ENCODE peak calls at places on chromosomes 2 and 18, in four cellular contexts. R, Y, I and O are unnamed samples.

GRCh38 chr18:23758281-23758680 is 69.0 kb downstream of the LAMA3 start:
- DNase-seq in R (no peak), Y (no peak), I (no peak), O (no peak)

GRCh38 chr18:50748243-50749229 is 71.3 kb downstream of the MRO start:
- DNase-seq in R (no peak), Y (no peak), I (no peak), O (no peak)

GRCh38 chr2:180077295-180077906 is 70.3 kb upstream of the CWC22 start:
- DNase-seq in Y (no peak), I (no peak), R (no peak), O (no peak)

GRCh38 chr2:11215407-11215806 is 60.1 kb downstream of the SLC66A3 start:
- DNase-seq in I (no peak), Y (no peak), R (no peak), O (no peak)

GRCh38 chr18:32049393-32050161 is 31.0 kb downstream of the RNF125 start:
- DNase-seq in R (no peak), I (no peak), Y (no peak), O (peak; percentile 13)

GRCh38 chr2:106339156-106339555 is 129.1 kb downstream of the RGPD3 start:
- DNase-seq in R (no peak), I (no peak), Y (no peak), O (no peak)

GRCh38 chr2:56448403-56448998 is 264.7 kb downstream of the CCDC85A start:
- DNase-seq in Y (no peak), I (no peak), R (no peak), O (no peak)

GRCh38 chr2:229003256-229003655 is 267.8 kb downstream of the PID1 start:
- DNase-seq in Y (no peak), I (no peak), R (no peak), O (no peak)

GRCh38 chr18:71485578-71485977 is 1058.6 kb downstream of the CBLN2 start:
- DNase-seq in Y (no peak), I (no peak), R (no peak), O (no peak)

GRCh38 chr2:207754498-207755383 is 15.0 kb downstream of the FZD5 start:
- DNase-seq in R (no peak), Y (no peak), I (no peak), O (no peak)

GRCh38 chr2:109554758-109555157 is 59.0 kb downstream of the SEPTIN10 start:
- DNase-seq in I (no peak), R (no peak), Y (no peak), O (no peak)

GRCh38 chr2:213167559-213167958 is 16.1 kb upstream of the IKZF2 start:
- DNase-seq in R (no peak), Y (no peak), I (no peak), O (no peak)

GRCh38 chr2:239143858-239144712 is 256.7 kb downstream of the HDAC4 start:
- DNase-seq in I (peak; percentile 33), Y (no peak), R (no peak), O (peak; percentile 16)

GRCh38 chr2:125330133-125330532 is 1305.0 kb downstream of the CNTNAP5 start:
- DNase-seq in Y (no peak), I (no peak), R (no peak), O (no peak)

GRCh38 chr2:207849443-207849842 is 79.7 kb upstream of the FZD5 start:
- DNase-seq in R (no peak), Y (no peak), I (no peak), O (no peak)

GRCh38 chr2:46268196-46268595 is 29.0 kb upstream of the EPAS1 start:
- DNase-seq in I (no peak), R (no peak), Y (no peak), O (no peak)

GRCh38 chr2:161946489-161947107 is 127.4 kb downstream of the DPP4 start:
- DNase-seq in I (no peak), Y (no peak), R (no peak), O (no peak)

GRCh38 chr2:98478861-98479770 is 34.5 kb downstream of the INPP4A start:
- DNase-seq in I (no peak), R (no peak), Y (no peak), O (no peak)

GRCh38 chr2:235030936-235031335 is 79.1 kb downstream of the SH3BP4 start:
- DNase-seq in I (no peak), R (no peak), Y (no peak), O (no peak)

GRCh38 chr2:151049746-151050145 is 211.9 kb downstream of the RBM43 start:
- DNase-seq in Y (no peak), I (no peak), R (no peak), O (no peak)

DNA sequence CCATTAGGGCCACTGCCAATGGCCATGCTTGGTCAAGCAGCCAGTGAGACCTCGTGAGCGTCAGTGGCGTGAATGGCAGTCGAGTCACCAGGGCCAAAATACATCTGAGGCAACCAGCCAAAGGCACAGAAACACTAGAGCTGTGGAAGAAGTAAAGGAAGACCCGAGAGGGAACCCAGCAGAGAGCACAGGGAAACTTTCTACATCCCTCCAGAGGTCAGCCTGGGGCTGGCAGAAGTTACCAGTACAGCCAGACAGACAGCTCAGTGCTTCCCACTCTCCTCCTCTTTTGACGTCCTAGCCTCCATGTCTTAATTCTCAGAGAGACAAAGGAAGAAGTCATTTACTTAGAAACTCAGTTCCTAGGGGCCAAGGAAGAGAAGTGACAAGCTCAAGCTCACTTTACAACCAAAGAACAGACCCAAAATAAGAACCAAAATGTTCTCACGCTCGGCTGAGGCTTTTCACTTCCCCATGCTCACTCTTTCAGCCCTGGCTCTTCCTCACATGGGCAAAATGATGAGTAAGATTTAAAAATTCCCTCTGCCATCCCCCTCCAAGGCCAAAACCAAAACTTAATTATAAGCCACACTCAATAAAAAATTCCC is 8.7 kb downstream of the CYRIA start:
- DNase-seq in Y (no peak), R (no peak), I (no peak), O (peak; percentile 87)
- H3K4me3 ChIP-seq in Y (no peak overlapping the region), R (no peak overlapping the region), I (no peak overlapping the region), O (no peak overlapping the region)

DNA sequence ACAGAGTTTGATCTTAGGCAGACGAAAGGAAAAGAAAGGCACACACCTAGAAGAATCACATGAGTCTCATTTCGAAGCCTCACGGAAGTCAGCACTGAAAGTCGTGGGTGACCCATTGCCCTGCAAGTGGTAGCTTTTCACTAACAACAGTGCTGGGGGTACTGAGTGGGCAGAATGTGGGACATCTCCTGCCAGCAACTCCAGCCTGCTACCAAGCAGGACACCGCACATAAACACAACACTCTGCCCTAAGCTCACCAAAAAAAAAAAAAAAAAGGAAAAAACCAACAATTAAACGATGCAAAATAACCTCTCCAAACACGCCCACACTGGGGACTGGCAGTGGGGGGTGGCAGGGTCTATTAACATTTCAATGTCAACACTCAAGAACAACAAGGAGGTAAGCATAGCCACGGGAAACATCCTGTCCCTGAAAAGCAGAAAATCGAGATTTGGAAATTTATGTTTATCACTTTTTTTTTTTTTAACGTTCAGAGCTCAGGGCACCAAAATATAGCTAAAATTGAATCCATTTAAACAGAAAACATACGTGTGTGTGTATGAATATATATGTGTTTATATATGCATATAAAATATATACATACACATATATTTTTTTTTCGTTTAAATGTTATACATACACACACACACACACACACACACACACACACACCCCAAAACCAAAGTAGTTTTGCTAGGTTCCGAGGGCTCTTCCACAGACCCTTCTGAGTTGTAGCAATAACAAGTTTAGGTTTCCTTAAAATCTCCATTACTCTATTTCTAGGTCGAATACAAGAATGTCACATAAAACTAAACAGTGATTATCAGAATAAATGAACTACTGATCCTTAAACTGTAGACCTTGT is 2.1 kb downstream of the INO80D start:
- DNase-seq in Y (no peak), I (no peak), R (no peak), O (peak; percentile 46)
- H3K4me1 ChIP-seq in Y (no peaks in the 10 kb centered on the region), I (peaks cover 17% of the 10 kb centered on the region), R (peaks cover 24% of the 10 kb centered on the region), O (peaks cover 13% of the 10 kb centered on the region)

GRCh38 chr2:42725657-42726056 is 38.3 kb downstream of the OXER1 start:
- DNase-seq in R (no peak), I (no peak), Y (no peak), O (no peak)

GRCh38 chr2:42721898-42722297 is 42.0 kb downstream of the OXER1 start:
- DNase-seq in I (peak; percentile 22), R (no peak), Y (no peak), O (no peak)

GRCh38 chr2:42726680-42727079 is 37.3 kb downstream of the OXER1 start:
- DNase-seq in R (no peak), I (no peak), Y (no peak), O (no peak)

GRCh38 chr2:42723465-42723864 is 40.5 kb downstream of the OXER1 start:
- DNase-seq in I (no peak), R (no peak), Y (no peak), O (no peak)

DNA sequence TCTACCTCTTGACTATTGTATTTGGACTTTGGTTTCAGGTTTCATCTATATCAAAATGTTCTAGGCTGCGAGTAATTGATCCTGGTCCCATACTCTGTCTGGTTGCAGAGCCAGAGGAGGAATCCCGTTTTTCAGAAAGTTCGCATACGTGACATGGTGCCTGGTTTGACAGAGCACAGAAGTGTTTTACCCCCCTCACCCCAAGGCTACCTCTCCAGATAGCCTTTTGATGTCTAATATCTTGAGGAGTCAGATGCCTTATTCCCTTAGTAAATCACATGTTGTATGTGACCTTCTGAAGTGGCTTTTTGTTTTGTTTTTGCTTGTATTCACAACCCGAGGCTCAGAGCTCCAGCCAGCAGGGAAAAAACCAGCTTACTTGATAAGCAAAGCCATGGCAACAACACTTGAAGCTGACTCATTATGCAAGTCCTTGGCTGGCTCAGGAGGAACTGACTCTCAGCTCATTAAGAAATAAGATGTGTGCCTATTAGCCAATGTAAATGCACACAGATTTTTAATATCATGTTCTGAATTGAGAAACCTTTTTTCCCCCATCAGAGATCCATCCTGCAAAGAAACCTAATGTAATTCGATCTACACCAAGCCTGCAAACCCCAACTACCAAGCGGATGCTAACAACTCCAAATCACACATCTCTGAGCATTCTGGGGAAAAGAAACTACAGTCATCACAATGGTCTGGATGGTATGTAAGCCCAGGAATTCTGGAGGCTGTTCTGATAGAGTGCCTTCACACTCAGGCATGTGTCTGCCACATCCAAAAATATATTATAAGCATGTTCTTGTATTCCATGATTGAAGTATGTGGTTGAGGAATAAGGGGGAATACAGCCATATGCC is 41.4 kb downstream of the OXER1 start:
- DNase-seq in I (peak; percentile 81), R (no peak), Y (peak; percentile 23), O (peak; percentile 89)
- H3K4me3 ChIP-seq in I (no peak overlapping the region), R (no peak overlapping the region), Y (no peak overlapping the region), O (no peak overlapping the region)

GRCh38 chr2:70248145-70248809 is at the start of gene TIA1:
- DNase-seq in I (peak; percentile 100), R (peak; percentile 99), Y (peak; percentile 97), O (peak; percentile 98)
- H3K4me1 ChIP-seq in I (peaks cover 31% of the 10 kb centered on the region), R (peaks cover 25% of the 10 kb centered on the region), Y (no peaks in the 10 kb centered on the region), O (peaks cover 31% of the 10 kb centered on the region)

GRCh38 chr18:8889479-8889878 is 184.1 kb downstream of the MTCL1 start:
- DNase-seq in I (no peak), Y (no peak), R (no peak), O (no peak)

GRCh38 chr18:8894823-8895222 is 189.5 kb downstream of the MTCL1 start:
- DNase-seq in Y (no peak), I (no peak), R (no peak), O (no peak)

GRCh38 chr18:8893628-8894231 is 188.4 kb downstream of the MTCL1 start:
- DNase-seq in Y (no peak), I (no peak), R (no peak), O (no peak)

GRCh38 chr18:8893221-8893620 is 187.9 kb downstream of the MTCL1 start:
- DNase-seq in I (no peak), R (no peak), Y (no peak), O (no peak)

GRCh38 chr18:8890957-8891464 is 185.7 kb downstream of the MTCL1 start:
- DNase-seq in I (peak; percentile 30), Y (no peak), R (no peak), O (no peak)
- H3K4me3 ChIP-seq in I (no peak overlapping the region), Y (no peak overlapping the region), R (no peak overlapping the region), O (no peak overlapping the region)